ENCODE peak calls at places on chromosomes 3 and 15, in ten cellular contexts. R, W, B, O, H, V, U, P, Y and N are unnamed samples.

GRCh38 chr3:53226841-53227407 is 28.9 kb downstream of the TKT start:
- DNase-seq in R (peak), W (no peak), B (no peak), O (no peak), H (no peak), V (no peak), U (no peak), P (no peak), Y (no peak), N (no peak)

GRCh38 chr3:65779393-65779792 is 259.3 kb downstream of the MAGI1 start:
- DNase-seq in R (no peak), W (no peak), B (no peak), O (no peak), H (no peak), V (no peak), U (no peak), P (no peak), Y (no peak), N (no peak)

GRCh38 chr3:49279376-49279775 is 2.3 kb upstream of the C3orf62 start:
- DNase-seq in R (peak), W (peak), B (peak), O (peak), H (no peak), V (no peak), U (no peak), P (no peak), Y (peak), N (no peak)

GRCh38 chr15:89112341-89112971 is 24.2 kb downstream of the ABHD2 start:
- DNase-seq in R (no peak), W (peak), B (no peak), O (peak), H (no peak), V (peak), U (peak), P (no peak), Y (no peak), N (no peak)

GRCh38 chr3:196694202-196694638 is 17.8 kb downstream of the CEP19 start:
- DNase-seq in R (peak), W (no peak), B (no peak), O (no peak), H (no peak), V (no peak), U (no peak), P (no peak), Y (no peak), N (no peak)

GRCh38 chr3:48209438-48209837 is 13.9 kb upstream of the CAMP start:
- DNase-seq in R (peak), W (no peak), B (no peak), O (no peak), H (no peak), V (no peak), U (no peak), P (no peak), Y (no peak), N (no peak)

GRCh38 chr3:30539214-30539613 is 67.2 kb upstream of the TGFBR2 start:
- DNase-seq in R (no peak), W (no peak), B (no peak), O (no peak), H (no peak), V (peak), U (no peak), P (no peak), Y (no peak), N (no peak)

GRCh38 chr15:95932141-95932540 is 398.4 kb upstream of the NR2F2 start:
- DNase-seq in R (no peak), W (no peak), B (no peak), O (no peak), H (no peak), V (no peak), U (no peak), P (no peak), Y (no peak), N (no peak)

GRCh38 chr3:179149239-179149887 is 1.2 kb downstream of the PIK3CA start:
- DNase-seq in R (peak), W (peak), B (no peak), O (peak), H (no peak), V (no peak), U (no peak), P (peak), Y (peak), N (no peak)

GRCh38 chr3:47406762-47407149 is 25.9 kb downstream of the PTPN23 start:
- DNase-seq in R (no peak), W (no peak), B (no peak), O (no peak), H (no peak), V (no peak), U (no peak), P (no peak), Y (no peak), N (no peak)

GRCh38 chr3:160084998-160085397 is 96.4 kb downstream of the IL12A start:
- DNase-seq in R (no peak), W (no peak), B (no peak), O (no peak), H (no peak), V (no peak), U (no peak), P (no peak), Y (no peak), N (no peak)

GRCh38 chr3:123396171-123397049 is 52.5 kb downstream of the ADCY5 start:
- DNase-seq in R (no peak), W (no peak), B (no peak), O (no peak), H (no peak), V (no peak), U (no peak), P (no peak), Y (no peak), N (no peak)

GRCh38 chr15:39300451-39301153 is 280.3 kb upstream of the THBS1 start:
- DNase-seq in R (peak), W (no peak), B (no peak), O (peak), H (no peak), V (no peak), U (no peak), P (peak), Y (peak), N (no peak)

GRCh38 chr3:175443682-175444081 is 584.5 kb downstream of the NAALADL2 start:
- DNase-seq in R (no peak), W (no peak), B (no peak), O (no peak), H (no peak), V (no peak), U (no peak), P (no peak), Y (no peak), N (no peak)

GRCh38 chr15:89761929-89762328 is 10.9 kb upstream of the MESP1 start:
- DNase-seq in R (no peak), W (peak), B (no peak), O (no peak), H (no peak), V (no peak), U (no peak), P (no peak), Y (no peak), N (no peak)

GRCh38 chr3:101484805-101485620 is 28.0 kb downstream of the SENP7 start:
- DNase-seq in R (peak), W (no peak), B (no peak), O (peak), H (peak), V (no peak), U (no peak), P (peak), Y (peak), N (peak)

GRCh38 chr3:50112462-50112861 is 23.7 kb downstream of the RBM5 start:
- DNase-seq in R (no peak), W (no peak), B (no peak), O (no peak), H (no peak), V (no peak), U (no peak), P (no peak), Y (no peak), N (no peak)

GRCh38 chr3:45026038-45026437 is at the start of gene CLEC3B:
- DNase-seq in R (peak), W (peak), B (no peak), O (peak), H (no peak), V (no peak), U (peak), P (peak), Y (peak), N (no peak)

GRCh38 chr15:49075876-49076275 is 29.6 kb upstream of the SECISBP2L start:
- DNase-seq in R (no peak), W (no peak), B (no peak), O (peak), H (no peak), V (no peak), U (no peak), P (no peak), Y (peak), N (no peak)

GRCh38 chr3:22609139-22609538 is 594.0 kb upstream of the UBE2E2 start:
- DNase-seq in R (no peak), W (no peak), B (no peak), O (peak), H (no peak), V (no peak), U (no peak), P (no peak), Y (no peak), N (no peak)

GRCh38 chr15:78405336-78405924 is 32.6 kb upstream of the IREB2 start:
- DNase-seq in R (no peak), W (no peak), B (no peak), O (no peak), H (no peak), V (no peak), U (no peak), P (no peak), Y (no peak), N (no peak)

GRCh38 chr15:94924057-94924456 is 692.7 kb downstream of the MCTP2 start:
- DNase-seq in R (no peak), W (no peak), B (no peak), O (no peak), H (no peak), V (no peak), U (no peak), P (no peak), Y (no peak), N (no peak)

GRCh38 chr3:163315786-163316185 is 1762.5 kb downstream of the SI start:
- DNase-seq in R (no peak), W (no peak), B (no peak), O (no peak), H (no peak), V (no peak), U (no peak), P (peak), Y (no peak), N (no peak)

DNA sequence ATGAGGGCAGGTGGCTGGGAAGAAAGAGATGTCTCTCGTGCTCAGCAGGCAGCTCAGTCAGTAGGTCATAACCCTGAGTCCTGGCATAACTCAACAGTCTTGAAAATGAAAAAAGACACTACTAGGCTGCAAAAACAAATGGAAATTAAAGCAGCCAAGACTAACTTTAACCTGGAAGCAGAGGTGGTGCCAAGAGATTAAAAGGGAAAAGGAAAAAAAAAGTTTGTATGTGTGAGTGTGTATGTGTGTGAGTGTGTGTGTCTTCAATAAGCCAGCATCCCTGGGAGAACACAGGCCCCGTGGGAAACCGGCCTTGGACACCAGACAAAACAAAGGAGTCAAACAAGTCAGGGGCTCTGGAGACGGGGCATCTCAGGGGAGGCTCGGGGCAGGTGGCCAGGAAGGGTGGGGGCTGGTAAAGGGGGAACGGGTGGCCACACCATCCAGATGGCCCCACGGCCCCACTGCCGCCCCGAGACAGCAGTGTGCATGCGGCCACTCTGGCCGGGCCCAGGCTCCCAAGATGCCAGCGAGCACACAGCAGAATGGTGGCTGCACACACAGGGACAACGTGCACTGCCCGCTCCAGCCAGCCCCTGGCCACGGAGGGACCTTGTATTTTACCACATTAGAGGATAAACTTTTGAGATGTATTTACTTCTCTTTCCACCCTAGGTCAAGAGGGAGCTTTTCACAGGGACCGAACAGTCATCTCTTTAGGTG is 23.8 kb downstream of the CYFIP1 start:
- DNase-seq in R (peak), W (no peak), B (no peak), O (no peak), H (no peak), V (no peak), U (no peak), P (peak), Y (peak), N (no peak)
- TF ChIP-seq CTCF in R (no peak), W (no peak), B (no peak), O (no peak), H (no peak), V (no peak), U (no peak), P (no peak), Y (no peak), N (no peak)

GRCh38 chr3:124584552-124585391 is 145.5 kb upstream of the UMPS start:
- DNase-seq in R (peak), W (peak), B (no peak), O (no peak), H (no peak), V (peak), U (peak), P (peak), Y (peak), N (no peak)

GRCh38 chr3:124586126-124587052 is 143.9 kb upstream of the UMPS start:
- DNase-seq in R (peak), W (no peak), B (no peak), O (no peak), H (no peak), V (no peak), U (no peak), P (no peak), Y (no peak), N (no peak)

GRCh38 chr3:124582621-124583437 is 147.4 kb upstream of the UMPS start:
- DNase-seq in R (peak), W (no peak), B (no peak), O (no peak), H (no peak), V (no peak), U (no peak), P (no peak), Y (no peak), N (no peak)

GRCh38 chr3:124582196-124582595 is 148.1 kb upstream of the UMPS start:
- DNase-seq in R (peak), W (no peak), B (no peak), O (no peak), H (no peak), V (no peak), U (no peak), P (no peak), Y (no peak), N (no peak)

GRCh38 chr3:124584245-124584551 is 146.1 kb upstream of the UMPS start:
- DNase-seq in R (no peak), W (no peak), B (no peak), O (no peak), H (no peak), V (no peak), U (no peak), P (no peak), Y (no peak), N (no peak)
- H3K4me3 ChIP-seq in R (peak), W (peak), B (peak), O (peak), H (peak), V (peak), U (peak), P (peak), Y (no peak), N (peak)

GRCh38 chr3:5314897-5315296 is 127.4 kb downstream of the EDEM1 start:
- DNase-seq in R (no peak), W (no peak), B (no peak), O (no peak), H (no peak), V (no peak), U (no peak), P (no peak), Y (no peak), N (no peak)

GRCh38 chr3:5309602-5310001 is 122.1 kb downstream of the EDEM1 start:
- DNase-seq in R (no peak), W (no peak), B (no peak), O (no peak), H (no peak), V (no peak), U (no peak), P (no peak), Y (no peak), N (no peak)

GRCh38 chr3:5309181-5309580 is 121.7 kb downstream of the EDEM1 start:
- DNase-seq in R (no peak), W (no peak), B (no peak), O (peak), H (no peak), V (no peak), U (no peak), P (no peak), Y (no peak), N (no peak)

GRCh38 chr3:5312278-5312677 is 124.8 kb downstream of the EDEM1 start:
- DNase-seq in R (no peak), W (no peak), B (no peak), O (no peak), H (no peak), V (no peak), U (no peak), P (no peak), Y (no peak), N (no peak)

DNA sequence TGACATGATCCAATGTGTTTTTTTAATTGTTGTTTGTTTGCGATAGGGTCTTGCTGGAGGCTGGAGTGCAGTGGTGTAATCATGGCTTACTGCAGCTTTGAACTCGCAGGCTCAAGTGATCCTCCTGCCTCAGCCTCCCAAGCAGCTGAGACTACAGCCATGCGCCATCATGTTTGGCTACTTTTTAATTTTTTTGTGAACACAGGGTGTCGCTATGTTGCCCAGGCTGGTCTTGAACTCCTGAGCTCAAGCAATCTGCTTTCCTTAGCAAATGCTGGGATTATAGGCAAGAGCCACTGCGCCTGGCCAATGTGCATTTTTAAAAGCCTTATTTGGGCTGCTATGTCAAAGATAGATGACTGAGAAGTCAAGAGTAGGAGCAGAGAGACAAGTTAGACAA is 123.0 kb downstream of the EDEM1 start:
- DNase-seq in R (no peak), W (no peak), B (no peak), O (no peak), H (no peak), V (no peak), U (no peak), P (no peak), Y (no peak), N (no peak)
- TF ChIP-seq CTCF in R (no peak), W (no peak), B (no peak), O (no peak), H (no peak), V (no peak), U (no peak), P (no peak), Y (no peak), N (no peak)

DNA sequence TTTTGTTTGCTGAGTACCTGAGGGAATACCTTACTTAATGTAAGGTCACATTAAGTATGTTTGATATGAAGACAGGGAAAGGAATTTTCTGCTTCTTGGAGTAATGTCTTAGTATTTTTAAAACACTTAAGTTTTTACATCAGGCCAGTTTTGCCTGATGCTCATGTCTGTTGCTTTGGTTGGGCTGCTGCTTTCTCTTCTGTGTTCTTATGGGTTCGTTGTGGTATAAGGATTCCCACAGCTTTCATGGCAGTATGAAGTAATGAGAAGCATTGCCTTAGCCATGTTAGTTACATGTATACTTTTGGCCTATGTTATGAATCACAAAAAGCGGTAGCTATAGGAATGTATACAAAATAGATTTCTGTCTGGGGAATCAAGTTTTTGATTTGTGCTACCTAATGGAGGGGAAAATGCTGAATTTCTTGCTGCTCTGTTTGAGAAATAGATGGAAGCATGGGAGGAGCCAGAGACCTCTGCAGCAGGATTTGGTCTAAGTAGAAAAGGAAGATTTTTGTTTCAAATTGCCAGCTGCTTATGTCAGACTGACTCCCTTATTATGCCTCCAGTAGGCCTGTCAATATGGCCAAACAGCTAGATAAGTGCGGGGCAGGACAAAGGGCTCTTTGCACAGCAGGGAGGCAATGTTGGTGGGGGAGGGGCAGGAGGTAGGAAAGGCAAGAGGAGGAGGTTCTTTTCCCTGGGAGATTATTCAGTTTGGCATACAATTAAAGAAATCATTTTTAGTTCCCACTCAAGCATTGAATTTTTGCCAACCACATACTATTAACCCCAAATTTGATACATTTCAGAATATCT is 5.2 kb downstream of the SETD5 start:
- DNase-seq in R (no peak), W (peak), B (no peak), O (no peak), H (no peak), V (no peak), U (no peak), P (peak), Y (peak), N (no peak)
- H3K4me3 ChIP-seq in R (peak), W (no peak), B (no peak), O (peak), H (peak), V (no peak), U (peak), P (peak), Y (peak), N (peak)